ENCODE peak calls at places on chromosomes 4 and X, in seven cellular contexts. E, I, N, P, B, Y and Q are unnamed samples.

GRCh38 chr4:145435646-145436045 is 46.0 kb upstream of the SMAD1 start:
- DNase-seq in Y (no peak), N (no peak), P (no peak), B (no peak), E (no peak), I (no peak), Q (no peak)

GRCh38 chr4:187782425-187782824 is 213.1 kb upstream of the ZFP42 start:
- DNase-seq in I (no peak), E (no peak), B (no peak), P (no peak), Y (no peak), N (no peak), Q (no peak)

GRCh38 chr4:6768539-6768905 is 14.0 kb upstream of the KIAA0232 start:
- DNase-seq in I (peak), B (peak), E (no peak), P (peak), N (peak), Y (no peak), Q (no peak)

GRCh38 chr4:26298198-26298950 is 22.4 kb upstream of the RBPJ start:
- DNase-seq in P (peak), Y (no peak), E (no peak), I (peak), N (peak), B (no peak), Q (no peak)

GRCh38 chr4:187256897-187257296 is 533.2 kb upstream of the FAT1 start:
- DNase-seq in I (no peak), N (no peak), P (no peak), Y (no peak), E (no peak), B (no peak), Q (no peak)

GRCh38 chr4:154743683-154744340 is at the start of gene LRAT:
- DNase-seq in N (no peak), I (no peak), P (peak), E (peak), Y (peak), B (peak), Q (no peak)

GRCh38 chrX:40360557-40360956 is 220.2 kb upstream of the ATP6AP2 start:
- DNase-seq in P (no peak), N (no peak), Y (no peak), E (no peak), B (no peak), I (no peak), Q (no peak)

GRCh38 chr4:121583396-121583795 is 113.4 kb downstream of the ANXA5 start:
- DNase-seq in B (no peak), I (no peak), N (no peak), E (no peak), P (no peak), Y (no peak), Q (no peak)

GRCh38 chr4:98262431-98262830 is 1.2 kb downstream of the RAP1GDS1 start:
- DNase-seq in I (no peak), N (no peak), Y (peak), B (no peak), P (no peak), E (peak), Q (no peak)

GRCh38 chrX:151476597-151476996 is 79.6 kb downstream of the VMA21 start:
- DNase-seq in Y (no peak), P (no peak), E (no peak), I (no peak), B (no peak), N (no peak), Q (no peak)

GRCh38 chrX:106952988-106953387 is 32.8 kb downstream of the CLDN2 start:
- DNase-seq in B (no peak), N (no peak), E (peak), P (no peak), Y (peak), I (no peak), Q (no peak)

GRCh38 chr4:139975830-139976272 is 178.1 kb downstream of the MAML3 start:
- DNase-seq in N (peak), E (no peak), B (no peak), Y (no peak), P (no peak), I (peak), Q (no peak)

GRCh38 chr4:100848865-100849264 is 331.0 kb upstream of the EMCN start:
- DNase-seq in P (no peak), B (no peak), I (no peak), Y (peak), N (no peak), E (peak), Q (no peak)

GRCh38 chr4:16198271-16198670 is 28.0 kb downstream of the TAPT1 start:
- DNase-seq in N (no peak), Y (no peak), B (no peak), P (no peak), E (no peak), I (no peak), Q (no peak)

GRCh38 chr4:138310991-138311390 is 68.8 kb upstream of the SLC7A11 start:
- DNase-seq in B (no peak), E (no peak), P (peak), N (peak), I (peak), Y (no peak), Q (no peak)

GRCh38 chr4:90025248-90025647 is 101.9 kb upstream of the CCSER1 start:
- DNase-seq in E (no peak), P (no peak), Y (peak), N (no peak), I (peak), B (no peak), Q (no peak)

GRCh38 chr4:126582737-126583136 is 1050.0 kb upstream of the INTU start:
- DNase-seq in B (no peak), P (no peak), E (no peak), I (peak), Y (no peak), N (no peak), Q (no peak)

GRCh38 chr4:159398236-159398638 is 295.4 kb downstream of the RAPGEF2 start:
- DNase-seq in I (peak), Y (no peak), E (no peak), P (peak), N (peak), B (no peak), Q (no peak)

GRCh38 chr4:30619679-30620078 is 100.5 kb upstream of the PCDH7 start:
- DNase-seq in P (no peak), Y (peak), N (no peak), B (no peak), E (no peak), I (no peak), Q (no peak)

GRCh38 chrX:7242613-7243012 is 94.7 kb upstream of the PUDP start:
- DNase-seq in P (no peak), I (no peak), B (no peak), N (no peak), E (no peak), Y (no peak), Q (no peak)

GRCh38 chr4:120720354-120720753 is 202.2 kb downstream of the PRDM5 start:
- DNase-seq in Y (no peak), I (no peak), N (no peak), P (no peak), B (no peak), E (no peak), Q (no peak)

GRCh38 chrX:112832481-112833095 is 8.0 kb downstream of the AMOT start:
- DNase-seq in I (peak), B (no peak), Y (peak), P (no peak), E (no peak), N (no peak), Q (no peak)

DNA sequence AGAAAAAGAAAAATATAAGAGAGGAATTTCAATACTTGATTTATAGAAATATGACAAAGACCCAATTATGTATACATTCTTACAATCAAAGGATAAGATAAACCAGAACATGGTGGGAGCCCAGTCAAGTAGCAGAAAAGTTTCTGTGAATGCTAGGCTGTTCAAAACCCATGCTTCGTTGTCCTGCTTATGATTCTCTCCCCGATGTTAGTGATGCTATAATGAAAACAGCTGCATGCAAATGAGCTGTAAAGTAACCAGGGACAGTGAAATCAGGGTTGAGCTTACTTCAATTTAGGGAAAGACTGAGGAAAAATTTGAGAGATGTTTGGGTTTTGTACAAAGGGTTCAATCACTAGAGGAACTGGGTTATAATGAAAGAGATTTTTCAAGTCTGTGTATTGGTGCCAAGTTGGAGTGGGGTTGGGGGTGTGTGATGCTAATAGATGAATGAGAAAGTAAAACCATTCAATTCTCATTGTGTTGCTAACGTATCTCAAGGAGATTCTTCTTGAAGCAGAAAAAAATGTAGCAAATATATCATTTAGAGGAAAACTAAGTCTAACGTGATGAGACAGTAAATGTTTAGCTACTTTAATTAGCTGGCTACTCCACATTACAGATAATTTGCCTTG is 59.2 kb upstream of the PPP1R2C start:
- DNase-seq in N (no peak), B (no peak), E (no peak), I (no peak), P (no peak), Y (no peak), Q (no peak)
- H3K4me3 ChIP-seq in N (no peak), B (no peak), E (no peak), I (no peak), P (no peak), Y (no peak), Q (no peak)

DNA sequence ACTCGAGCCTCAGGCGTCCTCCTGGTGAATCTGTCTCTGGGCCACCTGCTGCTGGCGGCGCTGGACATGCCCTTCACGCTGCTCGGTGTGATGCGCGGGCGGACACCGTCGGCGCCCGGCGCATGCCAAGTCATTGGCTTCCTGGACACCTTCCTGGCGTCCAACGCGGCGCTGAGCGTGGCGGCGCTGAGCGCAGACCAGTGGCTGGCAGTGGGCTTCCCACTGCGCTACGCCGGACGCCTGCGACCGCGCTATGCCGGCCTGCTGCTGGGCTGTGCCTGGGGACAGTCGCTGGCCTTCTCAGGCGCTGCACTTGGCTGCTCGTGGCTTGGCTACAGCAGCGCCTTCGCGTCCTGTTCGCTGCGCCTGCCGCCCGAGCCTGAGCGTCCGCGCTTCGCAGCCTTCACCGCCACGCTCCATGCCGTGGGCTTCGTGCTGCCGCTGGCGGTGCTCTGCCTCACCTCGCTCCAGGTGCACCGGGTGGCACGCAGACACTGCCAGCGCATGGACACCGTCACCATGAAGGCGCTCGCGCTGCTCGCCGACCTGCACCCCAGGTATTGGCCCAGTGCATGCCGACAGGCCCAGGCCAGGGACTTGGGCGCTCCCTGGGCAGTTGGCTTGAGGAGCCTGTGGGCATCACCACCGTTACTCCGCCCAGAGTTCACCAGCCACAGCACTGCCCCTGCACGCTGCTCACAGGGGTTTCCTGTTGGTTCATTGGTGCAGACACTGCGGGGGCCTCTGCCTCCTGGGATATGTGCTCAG is 1.1 kb downstream of the GPR78 start:
- DNase-seq in P (no peak), E (no peak), I (no peak), Y (no peak), B (peak), N (no peak), Q (no peak)
- H3K4me3 ChIP-seq in P (no peak), E (no peak), I (no peak), Y (no peak), B (no peak), N (no peak), Q (no peak)

DNA sequence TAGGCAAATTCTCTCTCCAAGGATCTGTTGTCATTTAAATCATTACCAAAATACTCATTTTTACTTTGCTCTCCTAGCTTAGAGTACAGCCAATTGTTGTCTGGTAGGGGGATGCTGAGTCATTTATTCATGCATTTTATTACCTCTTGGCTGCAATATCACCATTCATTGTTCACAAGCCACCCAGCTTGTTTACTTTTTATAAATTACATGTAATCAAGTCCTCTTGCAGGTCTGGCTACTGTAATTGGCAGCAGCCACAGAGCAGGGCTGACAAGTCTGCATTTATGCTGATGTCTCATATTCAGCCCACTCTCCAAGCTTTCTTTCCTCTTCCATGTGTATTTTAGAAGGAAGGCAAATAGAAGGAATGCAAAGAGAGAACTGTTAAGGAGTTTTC is 15.4 kb downstream of the GAB1 start:
- DNase-seq in Y (no peak), E (no peak), P (peak), B (no peak), I (no peak), N (no peak), Q (no peak)
- H3K4me3 ChIP-seq in Y (no peak), E (no peak), P (no peak), B (peak), I (no peak), N (no peak), Q (no peak)

DNA sequence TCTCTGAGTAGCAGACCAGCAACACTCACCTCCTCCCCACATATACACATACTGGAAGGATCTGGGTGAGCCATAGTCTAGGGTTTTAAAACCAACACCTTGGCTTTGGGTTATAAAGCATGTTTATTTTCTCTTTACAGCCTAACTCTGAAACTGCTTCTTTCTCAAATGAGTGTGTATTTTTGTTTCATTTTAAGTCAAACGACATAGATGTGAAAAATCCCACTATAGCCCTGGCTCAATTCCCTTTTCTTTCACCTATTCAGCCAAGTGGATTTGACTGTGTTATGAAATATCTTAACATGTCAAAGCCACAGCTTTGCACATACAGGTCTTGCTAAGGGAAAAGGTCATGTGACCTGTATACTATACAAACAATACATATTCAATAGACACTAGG is 13.8 kb downstream of the NEXMIF start:
- DNase-seq in P (no peak), I (no peak), Y (no peak), N (no peak), E (no peak), B (no peak), Q (no peak)
- H3K4me3 ChIP-seq in P (no peak), I (no peak), Y (no peak), N (no peak), E (no peak), B (no peak), Q (no peak)

GRCh38 chr4:82644731-82645126 is 82.9 kb upstream of the TMEM150C start:
- DNase-seq in N (no peak), P (no peak), B (no peak), E (no peak), Y (no peak), I (no peak), Q (no peak)

GRCh38 chr4:82642321-82642720 is 80.5 kb upstream of the TMEM150C start:
- DNase-seq in E (no peak), P (no peak), B (no peak), N (no peak), I (no peak), Y (no peak), Q (no peak)

GRCh38 chr4:82645868-82646267 is 84.1 kb upstream of the TMEM150C start:
- DNase-seq in I (no peak), B (no peak), Y (no peak), P (no peak), E (no peak), N (no peak), Q (no peak)

GRCh38 chr4:82648356-82648755 is 86.6 kb upstream of the TMEM150C start:
- DNase-seq in E (no peak), P (no peak), I (peak), Y (no peak), N (no peak), B (no peak), Q (no peak)

GRCh38 chr4:82643994-82644730 is 82.4 kb upstream of the TMEM150C start:
- DNase-seq in B (no peak), N (peak), E (no peak), Y (no peak), I (peak), P (no peak), Q (no peak)
- H3K4me3 ChIP-seq in B (no peak), N (no peak), E (no peak), Y (no peak), I (no peak), P (no peak), Q (no peak)

GRCh38 chr4:184913356-184914143 is 87.8 kb upstream of the ACSL1 start:
- DNase-seq in N (no peak), E (no peak), I (no peak), P (no peak), Y (no peak), B (no peak), Q (no peak)
- H3K4me3 ChIP-seq in N (no peak), E (no peak), I (no peak), P (no peak), Y (no peak), B (no peak), Q (no peak)